ENCODE peak calls at places on chromosomes 2 and 18, in six cellular contexts. B is spleen, X is body of pancreas, P is Peyer's patch, L is upper lobe of left lung, Y is breast epithelium. G is an unnamed sample.

GRCh38 chr2:193679850-193680249 is 1485.1 kb upstream of the TMEFF2 start:
- DNase-seq in X (no peak), B (no peak), L (no peak), P (no peak), Y (no peak), G (no peak)

GRCh38 chr18:62713651-62714247 is 1.6 kb upstream of the PHLPP1 start:
- DNase-seq in B (peak), Y (no peak), L (no peak), X (no peak), P (no peak), G (no peak)

GRCh38 chr2:232329716-232330067 is 48.9 kb upstream of the ALPP start:
- DNase-seq in Y (no peak), P (peak), X (peak), B (peak), L (no peak), G (no peak)

GRCh38 chr2:85398426-85399182 is 11.6 kb downstream of the CAPG start:
- DNase-seq in L (no peak), P (peak), X (no peak), B (peak), Y (peak), G (no peak)

GRCh38 chr2:221245045-221245444 is 327.1 kb downstream of the EPHA4 start:
- DNase-seq in P (no peak), Y (no peak), X (no peak), B (no peak), L (no peak), G (no peak)

GRCh38 chr2:65458999-65459398 is 26.6 kb upstream of the SPRED2 start:
- DNase-seq in B (no peak), Y (no peak), P (no peak), L (no peak), X (no peak), G (no peak)

GRCh38 chr2:218294430-218294999 is 2.2 kb upstream of the TMBIM1 start:
- DNase-seq in L (no peak), X (peak), B (no peak), Y (no peak), P (no peak), G (no peak)

GRCh38 chr2:113767811-113768210 is 11.4 kb upstream of the SLC35F5 start:
- DNase-seq in B (no peak), P (no peak), X (no peak), Y (no peak), L (no peak), G (no peak)

GRCh38 chr2:226580403-226580802 is 219.2 kb downstream of the IRS1 start:
- DNase-seq in Y (no peak), B (no peak), P (no peak), L (no peak), X (no peak), G (no peak)

GRCh38 chr2:37414470-37414949 is 70.1 kb downstream of the QPCT start:
- DNase-seq in L (no peak), X (no peak), B (no peak), P (no peak), Y (no peak), G (no peak)

GRCh38 chr2:183179156-183179555 is 54.9 kb downstream of the NUP35 start:
- DNase-seq in Y (no peak), B (no peak), L (no peak), X (no peak), P (no peak), G (no peak)

GRCh38 chr2:133791191-133791590 is 222.9 kb upstream of the NCKAP5 start:
- DNase-seq in Y (no peak), X (no peak), L (no peak), B (no peak), P (no peak), G (no peak)

GRCh38 chr2:204849887-204850286 is 304.6 kb downstream of the PARD3B start:
- DNase-seq in P (no peak), B (no peak), Y (no peak), X (no peak), L (no peak), G (no peak)

GRCh38 chr2:48531141-48531648 is 1.2 kb downstream of the STON1 start:
- DNase-seq in P (no peak), X (no peak), Y (no peak), B (no peak), L (no peak), G (no peak)

GRCh38 chr2:53913721-53914120 is 54.0 kb upstream of the GPR75 start:
- DNase-seq in X (no peak), L (no peak), B (no peak), Y (no peak), P (no peak), G (no peak)

GRCh38 chr2:17309741-17310339 is 208.4 kb downstream of the RAD51AP2 start:
- DNase-seq in P (no peak), Y (no peak), B (no peak), L (peak), X (peak), G (no peak)

GRCh38 chr2:217853301-217853881 is 149.4 kb downstream of the TNS1 start:
- DNase-seq in L (no peak), Y (no peak), B (peak), P (no peak), X (no peak), G (no peak)

GRCh38 chr18:58998421-58999203 is 133.9 kb downstream of the ZNF532 start:
- DNase-seq in B (no peak), X (peak), Y (no peak), P (no peak), L (no peak), G (no peak)

GRCh38 chr18:80231151-80231550 is 16.2 kb downstream of the PARD6G start:
- DNase-seq in X (no peak), L (no peak), Y (no peak), P (no peak), B (no peak), G (no peak)

GRCh38 chr2:177970670-177971454 is 101.7 kb downstream of the PDE11A start:
- DNase-seq in Y (no peak), P (no peak), L (no peak), X (peak), B (no peak), G (no peak)

GRCh38 chr2:60882971-60883753 is 1.8 kb downstream of the REL start:
- DNase-seq in Y (no peak), P (peak), X (peak), L (no peak), B (no peak), G (no peak)

GRCh38 chr2:240203842-240204270 is 63.4 kb upstream of the OTOS start:
- DNase-seq in X (no peak), L (peak), P (no peak), B (peak), Y (no peak), G (peak)

GRCh38 chr2:80326214-80326613 is 21.7 kb upstream of the LRRTM1 start:
- DNase-seq in Y (no peak), X (no peak), B (no peak), P (no peak), L (no peak), G (no peak)

GRCh38 chr18:27057459-27058302 is 127.4 kb downstream of the CHST9 start:
- DNase-seq in X (peak), L (no peak), P (no peak), Y (no peak), B (no peak), G (no peak)

GRCh38 chr2:96952016-96952750 is 34.2 kb downstream of the FAM178B start:
- DNase-seq in Y (no peak), L (no peak), B (no peak), X (no peak), P (peak), G (no peak)

GRCh38 chr2:159557437-159558034 is 58.8 kb downstream of the BAZ2B start:
- DNase-seq in L (no peak), Y (no peak), P (no peak), X (peak), B (no peak), G (no peak)

GRCh38 chr2:151063271-151063670 is 198.4 kb downstream of the RBM43 start:
- DNase-seq in P (no peak), X (no peak), B (no peak), L (no peak), Y (no peak), G (no peak)

GRCh38 chr2:79511320-79511951 is 1.4 kb upstream of the CTNNA2 start:
- DNase-seq in P (no peak), X (peak), B (no peak), L (no peak), Y (no peak), G (no peak)

GRCh38 chr2:30662268-30663131 is 144.7 kb downstream of the CAPN13 start:
- DNase-seq in P (no peak), Y (no peak), B (no peak), X (no peak), L (no peak), G (no peak)

GRCh38 chr2:160406591-160407392 is 86.8 kb downstream of the RBMS1 start:
- DNase-seq in P (peak), L (peak), Y (no peak), X (peak), B (peak), G (peak)

GRCh38 chr2:202339052-202339870 is 36.9 kb upstream of the BMPR2 start:
- DNase-seq in P (no peak), B (no peak), L (no peak), Y (no peak), X (no peak), G (no peak)

GRCh38 chr18:42048150-42048549 is 93.1 kb downstream of the PIK3C3 start:
- DNase-seq in X (no peak), L (no peak), P (no peak), Y (no peak), B (no peak), G (no peak)

GRCh38 chr2:223328578-223328977 is 273.6 kb downstream of the SCG2 start:
- DNase-seq in Y (no peak), P (no peak), B (no peak), L (no peak), X (no peak), G (no peak)

GRCh38 chr2:173217106-173217840 is 137.4 kb upstream of the CDCA7 start:
- DNase-seq in B (no peak), L (no peak), Y (no peak), P (no peak), X (no peak), G (no peak)

DNA sequence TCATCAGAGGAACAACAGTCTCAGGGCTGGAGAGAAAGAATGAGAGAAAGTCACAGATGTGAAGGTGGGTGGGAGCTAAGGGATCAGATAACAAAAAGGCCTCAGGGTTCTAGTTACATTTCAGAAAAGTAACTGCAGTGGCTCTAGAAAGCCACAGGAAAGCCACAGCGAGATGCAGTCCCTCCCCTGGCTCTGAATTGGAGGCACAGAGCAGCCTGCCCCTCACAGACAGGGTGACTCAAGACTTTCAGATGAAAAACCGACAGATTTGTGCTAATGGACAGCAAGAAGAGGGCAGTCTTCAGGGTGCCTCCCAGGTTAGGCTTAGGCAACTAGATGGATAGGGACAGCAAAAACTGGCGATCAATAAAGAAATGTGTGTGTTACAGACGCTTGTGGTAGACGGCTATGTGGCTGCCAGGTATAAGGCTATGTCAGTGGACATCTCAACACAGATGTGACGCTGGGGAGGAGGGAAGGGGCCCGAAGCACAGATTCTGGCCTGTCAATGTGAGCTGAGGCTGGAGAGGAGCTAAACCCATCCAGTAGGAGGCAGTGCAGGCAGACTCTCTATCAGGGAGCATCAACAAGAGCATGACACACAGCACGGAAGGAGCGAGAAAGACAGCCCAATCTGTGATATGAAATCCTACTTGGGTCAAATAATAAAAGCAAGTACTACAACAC is 26.2 kb downstream of the UNC50 start:
- DNase-seq in Y (no peak), B (no peak), P (no peak), X (no peak), L (no peak), G (no peak)
- H3K27ac ChIP-seq in Y (no peak), B (peak), P (peak), X (no peak), L (no peak), G (no peak)

GRCh38 chr2:88177556-88177955 is 7.4 kb downstream of the THNSL2 start:
- DNase-seq in X (no peak), L (no peak), P (no peak), Y (no peak), B (no peak), G (no peak)
- TF ChIP-seq POLR2A in X (no peak), L (no peak), P (no peak), Y (no peak), B (no peak), G (no peak)

DNA sequence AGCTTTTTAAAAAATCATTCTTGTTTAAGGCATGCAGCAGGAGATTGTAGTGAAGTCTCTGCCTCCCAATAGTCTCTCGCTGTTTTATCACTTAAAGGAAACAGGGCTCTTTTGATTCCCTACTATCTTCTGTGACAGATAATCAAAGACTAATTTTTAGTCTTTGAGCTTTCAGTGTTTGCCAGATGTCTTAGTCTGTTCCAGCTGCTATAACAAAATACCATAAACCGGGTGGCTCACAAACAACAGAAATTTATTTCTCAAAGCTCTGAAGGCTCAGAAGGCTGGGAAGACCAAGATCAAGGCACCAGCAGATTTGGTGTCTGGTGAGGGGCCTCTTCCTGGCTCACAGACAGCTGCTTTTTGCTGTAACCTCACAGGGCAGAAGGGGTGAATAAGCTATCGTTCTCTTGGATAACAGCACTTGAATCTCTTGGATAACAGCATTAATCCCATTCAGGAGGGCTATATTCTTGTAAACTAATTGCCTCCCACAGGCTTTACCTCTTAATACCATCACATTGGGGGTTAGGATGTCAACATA is 37.8 kb upstream of the STAT4 start:
- DNase-seq in Y (no peak), L (no peak), X (no peak), P (no peak), B (no peak), G (no peak)
- H3K27ac ChIP-seq in Y (no peak), L (no peak), X (no peak), P (no peak), B (peak), G (no peak)

GRCh38 chr2:241234066-241234790 is 45.8 kb downstream of the ANO7 start:
- DNase-seq in B (peak), X (no peak), L (no peak), P (peak), Y (no peak), G (no peak)
- TF ChIP-seq POLR2A in B (no peak), X (no peak), L (no peak), P (no peak), Y (no peak), G (no peak)

GRCh38 chr2:203789613-203790012 is 78.0 kb upstream of the CTLA4 start:
- DNase-seq in L (no peak), X (no peak), Y (no peak), B (no peak), P (no peak), G (no peak)
- H3K27ac ChIP-seq in L (no peak), X (no peak), Y (no peak), B (peak), P (no peak), G (no peak)

GRCh38 chr18:70499218-70499691 is 210.4 kb downstream of the SOCS6 start:
- DNase-seq in L (no peak), Y (no peak), B (no peak), P (no peak), X (no peak), G (no peak)
- TF ChIP-seq POLR2A in L (no peak), Y (no peak), B (no peak), P (no peak), X (no peak), G (no peak)

DNA sequence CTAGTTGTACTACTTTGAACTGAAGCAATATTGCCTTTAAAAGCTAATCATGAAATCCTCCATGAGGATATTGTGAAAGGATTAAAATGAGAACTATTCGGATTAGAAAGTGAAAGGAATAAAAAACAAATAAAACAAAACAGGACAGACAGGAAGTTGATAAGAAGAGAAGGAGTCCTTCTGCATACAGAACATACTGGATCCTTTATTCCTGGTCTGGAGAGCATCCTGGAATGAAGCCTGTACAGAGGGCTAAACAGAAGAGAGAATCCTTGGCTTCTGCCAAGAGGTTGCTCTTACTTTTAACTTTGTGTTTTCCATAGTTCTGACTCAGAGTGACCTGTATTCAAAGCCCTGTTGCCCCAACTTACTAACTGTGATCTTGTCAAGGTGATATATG is 45.0 kb upstream of the CTIF start:
- DNase-seq in Y (no peak), X (no peak), L (no peak), P (no peak), B (no peak), G (no peak)
- H3K27ac ChIP-seq in Y (no peak), X (no peak), L (peak), P (no peak), B (no peak), G (peak)

GRCh38 chr18:76823574-76823973 is 1.2 kb downstream of the ZNF236 start:
- DNase-seq in X (peak), L (no peak), P (peak), B (peak), Y (no peak), G (no peak)

GRCh38 chr18:76821356-76821874 is 942 bp upstream of the ZNF236 start:
- DNase-seq in B (no peak), L (no peak), P (no peak), Y (no peak), X (no peak), G (no peak)

GRCh38 chr18:76823166-76823539 is 796 bp downstream of the ZNF236 start:
- DNase-seq in X (no peak), Y (no peak), L (no peak), P (no peak), B (peak), G (peak)

GRCh38 chr18:76822510-76823165 is at the start of gene ZNF236:
- DNase-seq in P (peak), B (peak), L (peak), Y (peak), X (peak), G (peak)

GRCh38 chr18:76821875-76822509 is 365 bp upstream of the ZNF236 start:
- DNase-seq in Y (peak), L (peak), B (peak), X (peak), P (peak), G (peak)
- TF ChIP-seq POLR2A in Y (no peak), L (no peak), B (no peak), X (peak), P (peak), G (no peak)

DNA sequence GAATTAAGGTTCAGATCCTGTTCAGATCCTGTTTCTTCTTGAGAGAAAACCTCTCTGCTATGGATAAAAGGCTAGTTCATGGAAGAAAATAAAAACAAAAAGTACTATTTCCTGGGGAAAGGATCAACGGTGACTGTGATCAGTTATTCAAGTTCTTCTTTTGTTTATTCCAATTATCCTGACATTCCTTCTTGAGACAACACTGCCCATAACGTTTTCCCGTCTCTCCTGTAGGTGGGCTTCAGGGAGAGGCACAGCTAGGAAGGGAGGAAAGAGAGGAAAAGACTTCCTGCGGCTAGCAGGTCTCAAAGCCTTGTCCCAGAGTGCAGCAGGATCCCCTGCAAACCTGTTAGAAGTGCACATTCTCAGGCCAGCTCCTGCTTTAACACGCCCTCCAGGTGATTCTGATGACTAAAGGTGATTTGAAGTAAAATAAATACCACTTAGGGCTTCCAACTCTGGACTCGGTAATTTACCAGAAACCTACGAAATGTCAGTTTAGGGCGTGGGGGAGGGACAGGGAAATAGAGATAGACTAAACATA is 4.5 kb upstream of the FHL2 start:
- DNase-seq in X (no peak), L (no peak), B (no peak), P (no peak), Y (no peak), G (no peak)
- H3K27ac ChIP-seq in X (no peak), L (no peak), B (no peak), P (peak), Y (peak), G (peak)